ENCODE peak calls at places on chromosomes 16 and 17, in ten cellular contexts. Z, T, G, E, W, R, X, K, U and M are unnamed samples.

GRCh38 chr17:53319947-53320346 is 502.8 kb upstream of the KIF2B start:
- DNase-seq in Z (no peak), T (no peak), G (no peak), E (no peak), W (no peak), R (no peak), X (no peak), K (no peak), U (no peak), M (no peak)

GRCh38 chr17:62948370-62948769 is 17.7 kb upstream of the TANC2 start:
- DNase-seq in Z (no peak), T (no peak), G (no peak), E (no peak), W (no peak), R (no peak), X (no peak), K (no peak), U (no peak), M (no peak)

GRCh38 chr17:83010323-83011200 is 68.8 kb upstream of the METRNL start:
- DNase-seq in Z (no peak), T (no peak), G (no peak), E (no peak), W (no peak), R (no peak), X (no peak), K (no peak), U (no peak), M (no peak)

GRCh38 chr17:79400989-79401703 is 209.7 kb downstream of the RBFOX3 start:
- DNase-seq in Z (peak), T (no peak), G (peak), E (peak), W (peak), R (no peak), X (peak), K (peak), U (peak), M (peak)

GRCh38 chr17:76388966-76389888 is 4.8 kb downstream of the SPHK1 start:
- DNase-seq in Z (no peak), T (no peak), G (no peak), E (no peak), W (no peak), R (no peak), X (no peak), K (no peak), U (no peak), M (no peak)

GRCh38 chr16:641326-642188 is at the start of gene MCRIP2:
- DNase-seq in Z (peak), T (no peak), G (peak), E (peak), W (peak), R (no peak), X (peak), K (peak), U (peak), M (peak)

GRCh38 chr17:3957735-3958134 is 6.5 kb downstream of the ATP2A3 start:
- DNase-seq in Z (no peak), T (no peak), G (no peak), E (no peak), W (no peak), R (no peak), X (no peak), K (no peak), U (no peak), M (no peak)

GRCh38 chr16:66619534-66620418 is 15.3 kb downstream of the CMTM3 start:
- DNase-seq in Z (peak), T (peak), G (no peak), E (no peak), W (no peak), R (peak), X (no peak), K (peak), U (no peak), M (no peak)

GRCh38 chr17:36928450-36929125 is 8.7 kb upstream of the LHX1 start:
- DNase-seq in Z (no peak), T (no peak), G (no peak), E (no peak), W (no peak), R (no peak), X (no peak), K (no peak), U (no peak), M (no peak)

GRCh38 chr17:36943250-36944220 is 5.2 kb upstream of the AATF start:
- DNase-seq in Z (peak), T (no peak), G (no peak), E (no peak), W (no peak), R (no peak), X (no peak), K (no peak), U (no peak), M (no peak)

GRCh38 chr17:17416007-17416399 is 60.8 kb upstream of the MED9 start:
- DNase-seq in Z (peak), T (no peak), G (no peak), E (no peak), W (peak), R (peak), X (peak), K (peak), U (no peak), M (peak)